ENCODE peak calls at places on chromosomes 3 and 15, in six cellular contexts. W is GM12878, F is HepG2, Q is SK-N-SH, G is HCT116, A is H1. Z is an unnamed sample.

GRCh38 chr3:126442099-126442848 is 33.4 kb downstream of the ZXDC start:
- DNase-seq in W (no peak), F (no peak), Q (no peak), G (no peak), A (no peak), Z (no peak)

GRCh38 chr3:131543714-131544113 is 40.9 kb upstream of the MRPL3 start:
- DNase-seq in W (no peak), F (no peak), Q (no peak), G (peak; percentile 49), A (no peak), Z (no peak)

GRCh38 chr15:41933771-41934170 is 38.6 kb downstream of the EHD4 start:
- DNase-seq in W (no peak), F (no peak), Q (no peak), G (peak; percentile 61), A (no peak), Z (no peak)

GRCh38 chr3:21718161-21718765 is 32.7 kb downstream of the ZNF385D start:
- DNase-seq in W (no peak), F (no peak), Q (no peak), G (no peak), A (no peak), Z (no peak)

GRCh38 chr15:29925227-29926082 is 103.2 kb upstream of the TJP1 start:
- DNase-seq in W (no peak), F (peak; percentile 57), Q (peak; percentile 79), G (peak; percentile 71), A (peak; percentile 93), Z (no peak)

GRCh38 chr3:53815067-53815466 is 31.2 kb downstream of the CHDH start:
- DNase-seq in W (no peak), F (no peak), Q (no peak), G (no peak), A (no peak), Z (no peak)

GRCh38 chr3:99753268-99753975 is 64.2 kb upstream of the CMSS1 start:
- DNase-seq in W (peak; percentile 40), F (peak; percentile 28), Q (peak; percentile 39), G (peak; percentile 28), A (peak; percentile 52), Z (peak; percentile 88)

GRCh38 chr3:189392969-189393368 is 221.2 kb downstream of the TPRG1 start:
- DNase-seq in W (no peak), F (no peak), Q (no peak), G (peak; percentile 80), A (no peak), Z (no peak)

GRCh38 chr3:21294768-21295167 is 456.2 kb downstream of the ZNF385D start:
- DNase-seq in W (no peak), F (no peak), Q (no peak), G (no peak), A (no peak), Z (no peak)

GRCh38 chr15:92898988-92899909 is 875 bp upstream of the CHD2 start:
- DNase-seq in W (no peak), F (no peak), Q (no peak), G (peak; percentile 45), A (no peak), Z (no peak)

GRCh38 chr3:149152420-149152819 is 23.0 kb downstream of the HPS3 start:
- DNase-seq in W (peak; percentile 51), F (no peak), Q (no peak), G (no peak), A (no peak), Z (no peak)

GRCh38 chr3:61299981-61300380 is 48.7 kb upstream of the FHIT start:
- DNase-seq in W (no peak), F (no peak), Q (no peak), G (no peak), A (no peak), Z (no peak)

GRCh38 chr3:8643693-8644365 is 769 bp downstream of the SSUH2 start:
- DNase-seq in W (no peak), F (no peak), Q (no peak), G (no peak), A (no peak), Z (no peak)

GRCh38 chr3:71583569-71584215 is at the start of gene FOXP1:
- DNase-seq in W (no peak), F (peak; percentile 66), Q (peak; percentile 79), G (peak; percentile 51), A (peak; percentile 82), Z (no peak)

GRCh38 chr3:184381261-184382224 is 1.7 kb downstream of the CHRD start:
- DNase-seq in W (no peak), F (no peak), Q (peak; percentile 57), G (no peak), A (no peak), Z (no peak)

GRCh38 chr3:150352931-150353330 is 55.2 kb upstream of the TSC22D2 start:
- DNase-seq in W (no peak), F (no peak), Q (no peak), G (no peak), A (no peak), Z (no peak)

GRCh38 chr3:70999730-71000129 is 583.8 kb downstream of the FOXP1 start:
- DNase-seq in W (no peak), F (no peak), Q (peak; percentile 40), G (no peak), A (no peak), Z (no peak)

GRCh38 chr3:194129581-194130133 is 6.3 kb upstream of the HES1 start:
- DNase-seq in W (no peak), F (peak; percentile 80), Q (no peak), G (no peak), A (peak; percentile 63), Z (no peak)

GRCh38 chr3:112304611-112305010 is 10.6 kb upstream of the SLC9C1 start:
- DNase-seq in W (no peak), F (no peak), Q (no peak), G (no peak), A (no peak), Z (no peak)

GRCh38 chr3:27357665-27358258 is 11.4 kb downstream of the NEK10 start:
- DNase-seq in W (no peak), F (peak; percentile 74), Q (peak; percentile 39), G (peak; percentile 59), A (peak; percentile 55), Z (no peak)

GRCh38 chr3:116260491-116260890 is 184.8 kb downstream of the LSAMP start:
- DNase-seq in W (no peak), F (no peak), Q (no peak), G (no peak), A (no peak), Z (no peak)

GRCh38 chr15:64633332-64633731 is 142.1 kb downstream of the RBPMS2 start:
- DNase-seq in W (no peak), F (no peak), Q (no peak), G (no peak), A (no peak), Z (no peak)
- H3K4me3 ChIP-seq in W (no peak overlapping the region), F (no peak overlapping the region), Q (no peak overlapping the region), G (no peak overlapping the region), A (no peak overlapping the region), Z (no peak overlapping the region)

GRCh38 chr3:97930018-97930417 is 42.2 kb downstream of the RIOX2 start:
- DNase-seq in W (no peak), F (no peak), Q (no peak), G (no peak), A (no peak), Z (no peak)

GRCh38 chr3:97934980-97935695 is 37.1 kb downstream of the RIOX2 start:
- DNase-seq in W (no peak), F (no peak), Q (no peak), G (no peak), A (no peak), Z (no peak)

GRCh38 chr3:97928986-97929385 is 43.2 kb downstream of the RIOX2 start:
- DNase-seq in W (no peak), F (no peak), Q (no peak), G (no peak), A (no peak), Z (no peak)

GRCh38 chr3:97931218-97931617 is 41.0 kb downstream of the RIOX2 start:
- DNase-seq in W (no peak), F (no peak), Q (no peak), G (no peak), A (no peak), Z (no peak)

GRCh38 chr3:97932387-97932801 is 39.8 kb downstream of the RIOX2 start:
- DNase-seq in W (no peak), F (no peak), Q (no peak), G (no peak), A (no peak), Z (no peak)
- TF ChIP-seq POLR2AphosphoS5 in W (no peak), F (no peak), Q (no peak), G (no peak), A (no peak), Z (no peak)

DNA sequence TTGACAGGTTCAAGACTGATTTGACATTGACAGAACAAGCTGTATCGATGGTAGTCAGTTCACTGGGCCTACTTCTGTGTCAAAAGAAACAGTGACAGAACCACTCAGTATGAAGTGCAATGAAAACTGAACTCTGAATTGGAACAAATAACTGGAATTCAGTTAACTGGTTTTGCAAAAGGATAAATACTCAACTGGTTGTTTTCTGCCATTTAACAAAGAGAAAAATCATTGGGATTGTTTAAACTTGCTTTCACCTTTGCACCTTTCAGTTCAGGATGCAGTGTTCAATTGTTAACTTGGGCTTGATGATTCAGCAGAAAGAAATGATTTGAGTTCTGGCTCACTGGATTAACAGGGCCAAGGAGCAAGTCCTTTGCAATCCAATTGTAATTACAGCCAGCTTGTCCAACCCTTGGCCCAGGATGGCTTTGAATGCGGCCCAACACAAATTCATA is 4.9 kb downstream of the BTD start:
- DNase-seq in W (no peak), F (peak; percentile 92), Q (no peak), G (no peak), A (no peak), Z (no peak)
- H3K9ac ChIP-seq in W (no peak overlapping the region), F (peak overlapping the region; percentile 41), Q (no peak overlapping the region), G (no peak overlapping the region), A (no peak overlapping the region), Z (no peak overlapping the region)

GRCh38 chr3:125313060-125313635 is 62.0 kb downstream of the ZNF148 start:
- DNase-seq in W (no peak), F (no peak), Q (no peak), G (no peak), A (no peak), Z (no peak)
- H3K4me3 ChIP-seq in W (no peak overlapping the region), F (no peak overlapping the region), Q (no peak overlapping the region), G (no peak overlapping the region), A (no peak overlapping the region), Z (no peak overlapping the region)

GRCh38 chr15:100958326-100959065 is 39.3 kb downstream of the LRRK1 start:
- DNase-seq in W (no peak), F (no peak), Q (no peak), G (no peak), A (no peak), Z (no peak)

GRCh38 chr15:100959066-100960050 is 40.2 kb downstream of the LRRK1 start:
- DNase-seq in W (no peak), F (no peak), Q (no peak), G (no peak), A (no peak), Z (no peak)
- TF ChIP-seq POLR2AphosphoS5 in W (no peak), F (no peak), Q (no peak), G (no peak), A (no peak), Z (no peak)

DNA sequence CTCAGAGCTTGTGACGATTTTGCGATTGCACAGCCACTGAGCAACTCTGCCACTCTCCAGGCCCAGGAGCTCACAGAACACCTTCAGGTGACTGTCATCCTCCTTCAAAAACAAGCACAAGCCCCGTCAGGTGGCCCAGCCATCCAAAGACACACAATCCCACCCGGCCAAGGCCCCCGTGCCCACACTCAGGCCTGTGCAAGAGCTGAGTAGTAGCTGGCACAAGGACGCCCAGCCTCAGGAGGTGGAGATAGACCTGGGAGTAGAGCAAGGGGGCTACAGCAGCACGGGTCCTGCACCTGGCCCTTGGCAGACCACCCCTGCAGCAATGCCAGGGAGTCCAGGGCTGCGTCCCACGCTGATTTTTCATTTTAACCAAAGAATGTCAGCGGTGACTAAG is 34.6 kb downstream of the MYO5C start:
- DNase-seq in W (no peak), F (no peak), Q (no peak), G (no peak), A (no peak), Z (no peak)
- H3K9ac ChIP-seq in W (peak overlapping the region; percentile 73), F (no peak overlapping the region), Q (no peak overlapping the region), G (no peak overlapping the region), A (no peak overlapping the region), Z (no peak overlapping the region)